ENCODE peak calls at places on chromosomes 16 and 17, in five cellular contexts. Q, C, H, N and W are unnamed samples.

GRCh38 chr17:12734852-12735430 is 54.4 kb upstream of the ARHGAP44 start:
- DNase-seq in N (no peak), C (no peak), Q (no peak), H (no peak), W (no peak)

GRCh38 chr17:74954115-74954514 is 18.4 kb downstream of the OTOP3 start:
- DNase-seq in N (no peak), H (no peak), C (no peak), Q (no peak), W (no peak)

GRCh38 chr16:47979783-47980182 is 176.0 kb downstream of the ABCC12 start:
- DNase-seq in H (no peak), Q (no peak), N (no peak), C (no peak), W (no peak)

GRCh38 chr16:30875881-30876791 is 17.7 kb downstream of the BCL7C start:
- DNase-seq in H (peak), N (peak), Q (no peak), C (no peak), W (peak)

GRCh38 chr17:65994679-65995078 is 197.3 kb downstream of the CEP112 start:
- DNase-seq in N (no peak), H (no peak), Q (no peak), C (no peak), W (no peak)

GRCh38 chr17:45705123-45706009 is 78.8 kb upstream of the CRHR1 start:
- DNase-seq in Q (no peak), C (peak), N (no peak), H (peak), W (no peak)

GRCh38 chr17:76388966-76389888 is 4.8 kb downstream of the SPHK1 start:
- DNase-seq in C (peak), Q (no peak), N (no peak), H (no peak), W (no peak)

GRCh38 chr16:1337486-1337885 is 4.0 kb downstream of the BAIAP3 start:
- DNase-seq in Q (no peak), N (no peak), C (no peak), H (no peak), W (peak)

GRCh38 chr17:37650419-37651003 is 7.3 kb upstream of the DDX52 start:
- DNase-seq in C (peak), H (peak), Q (no peak), N (no peak), W (peak)

GRCh38 chr17:45137561-45138305 is 2.2 kb downstream of the ACBD4 start:
- DNase-seq in H (no peak), C (no peak), Q (no peak), N (no peak), W (no peak)

GRCh38 chr16:82761236-82761635 is 134.5 kb downstream of the CDH13 start:
- DNase-seq in C (no peak), H (no peak), Q (no peak), N (no peak), W (no peak)

GRCh38 chr16:71357681-71358080 is 842 bp upstream of the CALB2 start:
- DNase-seq in Q (no peak), C (peak), N (no peak), H (no peak), W (peak)

GRCh38 chr16:71358464-71359031 is at the start of gene CALB2:
- DNase-seq in H (peak), C (peak), Q (peak), N (no peak), W (peak)

GRCh38 chr16:71364306-71364705 is 5.8 kb downstream of the CALB2 start:
- DNase-seq in Q (no peak), C (no peak), N (no peak), H (no peak), W (no peak)

GRCh38 chr16:71359431-71359830 is 908 bp downstream of the CALB2 start:
- DNase-seq in Q (no peak), H (no peak), N (no peak), C (no peak), W (no peak)

DNA sequence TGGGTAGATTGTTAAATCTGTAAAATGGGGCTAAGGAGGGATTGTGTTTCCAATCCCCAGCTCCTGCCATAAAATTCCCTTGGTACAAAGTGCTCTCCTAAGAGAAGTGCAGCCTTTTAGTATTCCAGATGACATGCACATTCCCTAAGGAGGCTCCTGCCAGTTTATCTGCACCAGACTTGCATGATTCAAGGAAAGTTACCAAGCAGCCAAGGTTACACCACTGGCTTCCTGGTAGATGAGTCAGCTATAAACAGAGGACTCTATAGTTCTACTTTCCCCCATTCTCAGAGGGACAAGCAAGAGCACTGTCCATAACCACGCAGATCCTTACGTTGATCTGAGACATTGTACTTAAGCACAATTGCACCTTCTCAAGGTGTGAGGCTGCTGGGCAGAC is 1.9 kb downstream of the CALB2 start:
- DNase-seq in Q (no peak), C (peak), H (peak), N (no peak), W (no peak)
- TF ChIP-seq MAX in Q (no peak), C (no peak), H (no peak), N (no peak), W (no peak)

DNA sequence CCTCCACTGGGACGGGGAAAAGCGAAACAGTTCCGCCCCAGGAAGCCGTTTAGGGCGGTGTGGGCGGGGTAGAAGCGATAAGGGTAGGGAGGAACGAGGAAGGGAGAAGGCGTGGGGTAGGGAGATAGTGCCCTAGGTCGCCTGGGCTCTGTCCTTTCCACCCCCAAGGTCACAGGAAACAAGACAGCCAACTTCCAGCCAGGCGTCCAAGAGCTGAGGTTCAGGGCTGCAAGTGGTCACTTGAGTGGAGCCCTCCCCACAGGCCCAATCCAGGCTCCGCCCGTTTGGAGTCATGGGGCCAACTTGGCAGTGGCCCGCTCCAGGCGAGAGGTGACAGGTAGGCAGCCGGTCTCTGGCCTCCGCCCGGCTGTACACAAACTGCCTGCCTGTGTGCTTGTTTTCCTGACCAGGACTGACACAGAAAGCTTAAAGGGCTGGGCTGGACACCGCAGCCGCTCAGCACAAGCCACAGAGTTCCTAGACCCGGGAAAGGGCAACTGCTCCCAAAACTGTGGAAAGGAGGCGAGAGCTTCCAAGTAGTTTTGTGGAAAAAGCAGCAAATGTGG is at the start of gene RILP:
- DNase-seq in N (no peak), H (peak), C (peak), Q (no peak), W (no peak)
- H3K4me3 ChIP-seq in N (peak), H (peak), C (peak), Q (peak), W (peak)

DNA sequence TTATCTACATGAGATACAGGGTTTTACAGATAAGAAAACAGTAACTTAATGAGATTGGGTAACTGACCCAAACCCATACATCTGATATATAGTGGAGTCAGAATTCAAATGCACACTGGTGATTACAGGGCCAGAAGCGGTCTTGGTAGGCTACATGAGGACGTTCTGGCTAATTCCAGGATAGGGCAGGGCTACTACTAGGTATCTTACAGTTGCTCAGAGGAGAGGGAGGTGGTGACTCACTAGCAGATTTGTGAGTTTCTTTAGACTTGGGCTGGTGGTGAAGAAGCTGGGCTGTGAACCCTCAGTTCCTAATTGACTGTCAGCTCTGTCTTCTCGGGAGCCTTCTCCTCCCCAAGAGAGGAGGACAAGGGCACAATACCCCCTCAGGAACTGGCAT is 21.4 kb downstream of the TRIM16 start:
- DNase-seq in Q (no peak), H (no peak), N (no peak), C (no peak), W (no peak)
- TF ChIP-seq CHD2 in Q (no peak), H (no peak), N (no peak), C (no peak), W (no peak)

DNA sequence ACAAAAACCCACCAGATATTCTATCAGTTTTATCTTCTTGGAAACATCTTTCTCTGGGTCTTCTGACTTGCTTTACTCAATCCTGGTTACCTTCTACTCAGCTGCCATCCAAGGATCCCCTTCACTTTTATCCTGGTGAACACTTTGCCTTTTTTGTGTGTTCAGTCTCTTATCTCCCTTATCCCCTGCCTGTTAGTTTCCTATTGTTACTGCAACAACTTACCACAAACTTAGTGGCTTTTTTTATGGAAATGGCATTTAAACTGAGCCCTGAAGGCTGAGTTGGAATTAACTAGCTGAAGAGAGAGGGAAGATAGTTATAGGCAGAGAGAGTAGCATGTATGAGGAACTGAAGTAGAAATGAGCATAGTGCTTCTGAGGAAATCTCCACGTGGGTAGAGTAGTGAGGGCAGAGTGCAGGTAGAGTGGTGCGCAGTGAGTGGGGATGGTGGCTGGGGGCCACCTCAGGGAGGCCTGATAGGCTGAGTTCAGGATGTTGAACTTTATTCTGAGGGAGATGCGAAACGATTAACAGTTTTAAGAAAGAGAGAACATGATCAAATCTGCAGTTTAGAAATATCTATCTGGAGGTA is 26.3 kb downstream of the TANGO6 start:
- DNase-seq in C (no peak), N (no peak), Q (no peak), H (no peak), W (no peak)
- TF ChIP-seq MAX in C (no peak), N (no peak), Q (no peak), H (no peak), W (no peak)

GRCh38 chr16:20674684-20675487 is 22.6 kb downstream of the ACSM1 start:
- DNase-seq in N (no peak), C (no peak), Q (no peak), H (peak), W (no peak)
- H3K4me3 ChIP-seq in N (peak), C (no peak), Q (peak), H (peak), W (no peak)

GRCh38 chr17:8131844-8132441 is 8.0 kb upstream of the HES7 start:
- DNase-seq in N (no peak), Q (no peak), C (no peak), H (no peak), W (no peak)

GRCh38 chr17:8138366-8138671 is 13.9 kb downstream of the PER1 start:
- DNase-seq in N (no peak), C (no peak), Q (no peak), H (no peak), W (no peak)

GRCh38 chr17:8137645-8138342 is 13.9 kb upstream of the HES7 start:
- DNase-seq in C (no peak), H (no peak), Q (no peak), N (no peak), W (no peak)

GRCh38 chr17:8133398-8133797 is 9.5 kb upstream of the HES7 start:
- DNase-seq in Q (no peak), C (no peak), H (no peak), N (no peak), W (no peak)

DNA sequence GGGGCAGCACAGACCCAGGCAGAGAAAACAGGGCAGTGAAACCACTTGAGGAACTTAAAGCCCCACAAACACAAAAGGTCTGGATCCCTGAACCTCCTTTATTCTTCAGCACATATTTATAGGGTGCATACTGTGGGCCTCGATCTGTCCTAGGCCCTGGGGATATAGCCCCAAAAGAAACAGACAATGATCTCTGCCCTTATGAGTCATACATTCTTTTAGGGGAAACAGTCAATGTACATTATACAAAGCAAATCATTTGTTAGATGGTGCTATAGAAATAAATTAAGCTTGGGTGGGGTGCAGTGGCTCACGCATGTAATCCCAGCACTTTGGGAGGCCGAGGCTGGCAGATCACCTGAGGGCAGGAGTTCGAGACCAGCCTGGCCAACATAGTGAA is 10.0 kb upstream of the HES7 start:
- DNase-seq in C (no peak), N (no peak), Q (no peak), H (no peak), W (no peak)
- TF ChIP-seq CHD2 in C (no peak), N (no peak), Q (no peak), H (no peak), W (no peak)

DNA sequence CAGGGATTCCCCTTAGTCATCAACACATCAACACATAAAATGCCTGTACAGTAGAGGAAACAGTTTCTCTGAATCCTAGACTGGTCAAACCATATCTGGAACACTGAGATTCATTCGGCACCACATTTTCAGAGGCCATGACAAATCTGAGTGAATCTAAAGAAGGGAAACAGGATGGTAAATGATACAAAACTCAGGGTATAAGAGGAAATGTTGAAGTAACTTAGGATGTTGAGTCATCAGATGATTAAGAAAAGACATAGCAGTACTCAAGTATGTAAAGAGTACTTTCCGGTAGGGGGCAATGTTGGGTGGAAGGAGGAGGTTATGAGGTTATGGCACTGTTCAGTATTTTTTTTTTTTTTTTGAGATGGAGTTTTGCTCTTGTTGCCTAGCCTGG is 358.5 kb upstream of the PMFBP1 start:
- DNase-seq in Q (no peak), N (no peak), C (peak), H (no peak), W (no peak)
- TF ChIP-seq MAX in Q (no peak), N (no peak), C (no peak), H (no peak), W (no peak)

GRCh38 chr17:81567191-81567590 is 15.0 kb upstream of the FAAP100 start:
- DNase-seq in N (no peak), H (no peak), C (no peak), Q (no peak), W (no peak)
- H3K4me3 ChIP-seq in N (no peak), H (no peak), C (peak), Q (no peak), W (peak)

GRCh38 chr17:27605409-27605808 is 25.6 kb upstream of the LGALS9 start:
- DNase-seq in Q (no peak), C (no peak), N (no peak), H (no peak), W (no peak)

GRCh38 chr17:27602721-27603445 is 28.1 kb upstream of the LGALS9 start:
- DNase-seq in Q (peak), H (peak), C (peak), N (no peak), W (peak)

GRCh38 chr17:27601975-27602302 is 29.0 kb upstream of the LGALS9 start:
- DNase-seq in H (no peak), C (no peak), N (no peak), Q (no peak), W (no peak)

GRCh38 chr17:27603446-27603820 is 27.6 kb upstream of the LGALS9 start:
- DNase-seq in H (no peak), C (no peak), N (no peak), Q (no peak), W (no peak)

GRCh38 chr17:27603870-27604794 is 26.9 kb upstream of the LGALS9 start:
- DNase-seq in N (no peak), C (no peak), H (no peak), Q (no peak), W (no peak)
- TF ChIP-seq CHD2 in N (no peak), C (no peak), H (no peak), Q (no peak), W (no peak)